ENCODE peak calls at places on chromosomes 11 and 22, in nine cellular contexts. S is neuronal stem cell; J is CD8-positive, alpha-beta memory T cell; E is hepatocyte; I is thoracic aorta; W is ovary; B is psoas muscle; K is neural progenitor cell; Q is tibial nerve. L is an unnamed sample. For H3K4me1 and H3K27me3, the result is how much of the 10 kb centered on the place peaks cover.

GRCh38 chr11:134503596-134503995 is 91.6 kb upstream of the B3GAT1 start:
- DNase-seq in I (no peak), K (no peak), J (no peak), S (no peak), E (no peak), Q (no peak), B (no peak), W (no peak), L (no peak)

GRCh38 chr11:86919557-86920210 is 35.5 kb downstream of the FZD4 start:
- DNase-seq in I (no peak), S (peak), B (no peak), J (peak), W (no peak), Q (no peak), K (peak), E (peak), L (peak)

GRCh38 chr11:74008373-74009229 is at the start of gene UCP3:
- DNase-seq in S (no peak), I (no peak), B (no peak), K (no peak), Q (no peak), E (no peak), J (peak), W (no peak), L (no peak)

GRCh38 chr11:33329705-33330329 is 72.6 kb downstream of the HIPK3 start:
- DNase-seq in S (no peak), E (peak), K (peak), B (no peak), W (no peak), Q (no peak), I (no peak), J (peak), L (peak)

GRCh38 chr22:49007013-49007653 is 820.5 kb downstream of the BRD1 start:
- DNase-seq in J (no peak), W (no peak), I (no peak), Q (peak), S (no peak), E (peak), K (no peak), B (no peak), L (no peak)

GRCh38 chr11:294795-295194 is 4.5 kb downstream of the IFITM5 start:
- DNase-seq in S (no peak), Q (no peak), J (no peak), I (no peak), E (no peak), W (no peak), B (peak), K (no peak), L (no peak)

GRCh38 chr11:35868491-35868890 is 75.4 kb upstream of the LDLRAD3 start:
- DNase-seq in S (no peak), B (no peak), I (no peak), J (no peak), Q (no peak), E (no peak), K (no peak), W (no peak), L (no peak)

GRCh38 chr22:26751217-26751616 is 93.8 kb downstream of the MIAT start:
- DNase-seq in E (peak), S (peak), B (no peak), J (no peak), Q (no peak), W (no peak), I (no peak), K (peak), L (no peak)

GRCh38 chr11:134878785-134879184 is 466.7 kb upstream of the B3GAT1 start:
- DNase-seq in I (no peak), J (no peak), Q (no peak), K (no peak), E (no peak), B (no peak), W (no peak), S (no peak), L (no peak)

GRCh38 chr11:75365711-75366181 is 14.3 kb upstream of the ARRB1 start:
- DNase-seq in S (no peak), K (no peak), B (no peak), I (no peak), Q (no peak), J (no peak), W (no peak), E (no peak), L (no peak)

GRCh38 chr22:29003552-29003951 is 58.1 kb downstream of the C22orf31 start:
- DNase-seq in Q (no peak), K (no peak), E (no peak), W (no peak), I (no peak), B (no peak), J (no peak), S (no peak), L (no peak)

GRCh38 chr11:26297179-26297970 is 34.6 kb upstream of the ANO3 start:
- DNase-seq in W (no peak), E (peak), S (peak), J (no peak), Q (no peak), B (no peak), I (no peak), K (peak), L (peak)

GRCh38 chr11:64384039-64384737 is 25.2 kb downstream of the RPS6KA4 start:
- DNase-seq in K (no peak), B (no peak), E (no peak), S (no peak), Q (no peak), W (no peak), I (no peak), J (no peak), L (peak)

GRCh38 chr11:102802341-102802740 is 4.4 kb upstream of the MMP1 start:
- DNase-seq in I (no peak), J (no peak), B (no peak), W (no peak), S (no peak), K (no peak), Q (no peak), E (no peak), L (no peak)

GRCh38 chr22:23060612-23061400 is 9.5 kb upstream of the GNAZ start:
- DNase-seq in B (no peak), J (no peak), K (no peak), Q (no peak), S (no peak), I (no peak), E (no peak), W (no peak), L (no peak)

GRCh38 chr22:41191467-41191866 is 13.6 kb upstream of the L3MBTL2 start:
- DNase-seq in K (no peak), W (no peak), E (no peak), B (no peak), J (no peak), S (no peak), Q (no peak), I (no peak), L (no peak)

GRCh38 chr11:117146521-117146920 is 2.4 kb downstream of the PAFAH1B2 start:
- DNase-seq in I (no peak), E (no peak), Q (no peak), S (no peak), J (no peak), K (no peak), W (no peak), B (no peak), L (no peak)

GRCh38 chr22:38416621-38417251 is 38.3 kb downstream of the KCNJ4 start:
- DNase-seq in E (peak), B (no peak), S (no peak), J (no peak), Q (no peak), W (no peak), K (no peak), I (no peak), L (no peak)

GRCh38 chr11:63889344-63889743 is 27.6 kb downstream of the RCOR2 start:
- DNase-seq in I (no peak), E (peak), J (no peak), W (no peak), Q (no peak), S (no peak), B (no peak), K (no peak), L (peak)

GRCh38 chr11:57779275-57779674 is 17.7 kb downstream of the CTNND1 start:
- DNase-seq in E (peak), I (no peak), K (peak), B (no peak), Q (no peak), S (no peak), W (no peak), J (no peak), L (no peak)

GRCh38 chr11:17014774-17015638 is 792 bp upstream of the PLEKHA7 start:
- DNase-seq in Q (no peak), J (no peak), I (no peak), B (no peak), E (peak), S (peak), W (no peak), K (peak), L (peak)

GRCh38 chr11:15818132-15818842 is 538.1 kb downstream of the SOX6 start:
- DNase-seq in E (peak), Q (no peak), W (no peak), K (no peak), S (no peak), J (no peak), B (no peak), I (no peak), L (no peak)

GRCh38 chr11:60485987-60486386 is 6.6 kb upstream of the MS4A12 start:
- DNase-seq in W (no peak), E (peak), Q (no peak), B (no peak), J (no peak), K (peak), I (no peak), S (peak), L (peak)

GRCh38 chr11:25628030-25628429 is 703.9 kb upstream of the ANO3 start:
- DNase-seq in E (no peak), K (no peak), J (no peak), W (no peak), B (no peak), S (no peak), I (no peak), Q (no peak), L (no peak)

GRCh38 chr22:37684803-37685615 is 1.1 kb upstream of the NOL12 start:
- DNase-seq in I (no peak), B (no peak), J (no peak), K (no peak), S (no peak), W (no peak), Q (no peak), E (no peak), L (peak)

GRCh38 chr22:36879775-36880174 is 19.0 kb downstream of the NCF4 start:
- DNase-seq in S (no peak), B (no peak), W (no peak), J (no peak), E (no peak), K (no peak), Q (no peak), I (no peak), L (no peak)

GRCh38 chr11:94845622-94846021 is 77.5 kb downstream of the AMOTL1 start:
- DNase-seq in Q (no peak), J (no peak), K (no peak), S (no peak), W (no peak), I (no peak), E (peak), B (no peak), L (no peak)

DNA sequence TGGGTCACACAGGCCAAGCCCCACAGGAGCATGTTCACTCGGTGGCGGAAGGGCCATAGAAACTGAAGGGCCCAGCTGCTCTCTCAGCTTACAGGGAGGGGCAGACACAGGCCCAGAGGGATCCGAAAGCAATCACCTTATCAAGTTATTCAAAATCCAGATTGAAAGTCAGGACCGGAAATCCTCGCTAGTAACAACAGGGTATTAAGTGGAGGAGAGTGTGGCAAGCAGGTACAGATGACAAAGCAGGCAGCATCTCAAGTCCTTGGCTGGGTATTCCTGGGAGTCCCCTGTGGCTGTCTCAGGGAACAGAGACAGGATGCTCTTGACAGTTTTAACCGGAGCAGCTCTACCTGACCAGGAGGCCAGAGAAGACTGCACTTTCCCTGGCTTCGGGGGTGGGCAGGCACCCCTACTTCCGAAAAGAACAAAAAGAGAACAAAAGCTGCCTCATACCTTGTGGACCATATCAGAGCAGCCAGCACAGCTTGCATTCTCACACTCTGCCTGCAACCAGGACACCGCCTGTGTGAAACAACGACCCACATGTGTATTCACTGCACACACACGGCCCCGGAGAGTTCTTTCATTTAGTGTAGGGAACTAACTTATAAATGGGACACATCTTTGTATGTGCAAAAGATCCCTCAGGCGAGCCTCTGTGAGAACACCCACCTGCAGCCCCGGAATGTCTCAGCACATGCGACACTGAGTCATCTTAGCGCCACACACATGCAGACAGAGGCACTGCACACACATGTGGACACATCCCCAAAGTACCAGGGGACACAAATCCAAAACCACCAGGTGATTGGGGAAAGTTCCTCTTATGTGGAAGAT is 78.3 kb downstream of the MICAL3 start:
- DNase-seq in I (no peak), J (no peak), E (no peak), Q (no peak), S (no peak), B (no peak), K (no peak), W (no peak), L (no peak)
- H3K4me1 ChIP-seq in I (half or more), J (under half), E (under half), Q (half or more), S (under half), B (half or more), K (under half), W (under half), L (under half)

DNA sequence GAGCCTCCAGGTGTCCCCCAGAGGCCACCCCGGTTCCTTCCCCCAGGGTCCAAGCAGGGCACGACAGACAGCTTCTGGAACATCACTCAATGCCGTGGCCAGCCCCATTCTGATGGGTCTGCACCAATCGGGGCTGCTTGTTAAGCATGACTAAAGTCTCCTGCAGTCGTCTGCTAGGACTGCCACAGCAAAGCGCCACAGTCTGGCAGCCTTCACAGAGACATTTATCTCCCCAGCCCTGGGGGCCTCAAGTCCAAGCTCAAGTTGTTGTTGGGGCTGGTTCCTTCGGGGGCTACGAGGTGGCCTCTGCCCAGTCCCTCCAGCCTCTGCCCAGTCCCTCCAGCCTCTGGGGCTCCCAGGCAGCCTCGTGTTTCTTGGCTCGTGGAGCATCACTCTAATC is 14.0 kb upstream of the CD81 start:
- DNase-seq in E (no peak), B (no peak), J (no peak), S (no peak), W (no peak), I (no peak), Q (no peak), K (no peak), L (no peak)
- H3K27me3 ChIP-seq in E (under half), B (under half), J (under half), S (under half), W (under half), I (under half), Q (under half), K (under half), L (under half)

GRCh38 chr11:13329670-13330401 is 52.2 kb downstream of the BMAL1 start:
- DNase-seq in Q (no peak), K (no peak), E (no peak), B (no peak), J (no peak), W (no peak), S (no peak), I (no peak), L (no peak)
- H3K4me1 ChIP-seq in Q (half or more), K (under half), E (under half), B (half or more), J (under half), W (under half), S (under half), I (under half), L (under half)

GRCh38 chr22:39703890-39704658 is 133.5 kb downstream of the CACNA1I start:
- DNase-seq in Q (no peak), E (no peak), J (no peak), I (no peak), W (peak), S (no peak), B (peak), K (peak), L (no peak)
- H3K27me3 ChIP-seq in Q (under half), E (under half), J (under half), I (under half), W (under half), S (under half), B (under half), K (under half), L (under half)

L was measured in small intestine.